ENCODE peak calls at places on chromosomes 6 and 20, in seven cellular contexts. T is AG10803, V is breast epithelium, W is mucosa of descending colon, H is type B pancreatic cell, J is fibroblast of pulmonary artery, K is left ventricle myocardium inferior. S is an unnamed sample.
A peak's percentile ranks its signal among the peaks of the same experiment; 100 is the strongest.

GRCh38 chr6:26054659-26054936 is 32.6 kb upstream of the HFE start:
- DNase-seq in T (no peak), V (no peak), H (no peak), W (no peak), J (no peak), K (no peak), S (no peak)

GRCh38 chr6:133396630-133397335 is 155.6 kb downstream of the EYA4 start:
- DNase-seq in K (no peak), J (no peak), V (no peak), H (no peak), W (no peak), T (no peak), S (no peak)

GRCh38 chr6:150654671-150655070 is 55.0 kb downstream of the PLEKHG1 start:
- DNase-seq in W (no peak), K (no peak), T (no peak), J (no peak), V (no peak), H (no peak), S (no peak)

GRCh38 chr6:123967900-123968299 is 164.2 kb downstream of the NKAIN2 start:
- DNase-seq in H (no peak), W (no peak), J (no peak), T (no peak), K (no peak), V (no peak), S (no peak)

GRCh38 chr20:48019496-48019895 is 234.2 kb upstream of the SULF2 start:
- DNase-seq in H (no peak), K (no peak), W (no peak), V (no peak), J (no peak), T (peak; percentile 52), S (no peak)

GRCh38 chr20:3749689-3750639 is 17.5 kb downstream of the HSPA12B start:
- DNase-seq in H (no peak), V (no peak), W (no peak), K (no peak), J (no peak), T (no peak), S (no peak)

GRCh38 chr6:138844203-138844602 is 48.3 kb downstream of the ECT2L start:
- DNase-seq in K (peak; percentile 70), T (peak; percentile 94), V (no peak), H (no peak), W (peak; percentile 3), J (peak; percentile 91), S (no peak)

GRCh38 chr6:40138273-40138720 is 204.0 kb upstream of the MOCS1 start:
- DNase-seq in W (peak; percentile 80), K (no peak), T (no peak), H (no peak), J (no peak), V (no peak), S (no peak)

GRCh38 chr6:17470953-17471335 is 77.5 kb downstream of the CAP2 start:
- DNase-seq in T (peak; percentile 94), W (no peak), V (no peak), K (no peak), H (no peak), J (peak; percentile 96), S (no peak)

GRCh38 chr6:1082040-1082935 is 229.6 kb upstream of the FOXQ1 start:
- DNase-seq in J (peak; percentile 25), K (no peak), W (no peak), H (no peak), T (peak; percentile 84), V (no peak), S (peak; percentile 67)

GRCh38 chr6:152273638-152274037 is 363.5 kb downstream of the SYNE1 start:
- DNase-seq in K (no peak), H (no peak), V (no peak), J (no peak), W (no peak), T (peak; percentile 44), S (no peak)

GRCh38 chr20:62737271-62737761 is 28.7 kb downstream of the NTSR1 start:
- DNase-seq in K (peak; percentile 8), V (no peak), T (no peak), J (no peak), H (no peak), W (no peak), S (no peak)

GRCh38 chr6:166512567-166512966 is 73.9 kb downstream of the RAMACL start:
- DNase-seq in J (no peak), T (no peak), H (no peak), K (no peak), V (no peak), W (peak; percentile 38), S (no peak)

GRCh38 chr6:166516256-166516655 is 70.2 kb downstream of the RAMACL start:
- DNase-seq in T (no peak), K (no peak), V (no peak), W (no peak), J (peak; percentile 38), H (no peak), S (no peak)

GRCh38 chr6:166515072-166515810 is 71.2 kb downstream of the RAMACL start:
- DNase-seq in K (no peak), T (peak; percentile 79), H (no peak), V (no peak), J (peak; percentile 73), W (no peak), S (peak; percentile 83)

GRCh38 chr6:166511316-166511715 is 75.2 kb downstream of the RAMACL start:
- DNase-seq in H (no peak), K (no peak), J (no peak), V (no peak), T (peak; percentile 23), W (no peak), S (no peak)

DNA sequence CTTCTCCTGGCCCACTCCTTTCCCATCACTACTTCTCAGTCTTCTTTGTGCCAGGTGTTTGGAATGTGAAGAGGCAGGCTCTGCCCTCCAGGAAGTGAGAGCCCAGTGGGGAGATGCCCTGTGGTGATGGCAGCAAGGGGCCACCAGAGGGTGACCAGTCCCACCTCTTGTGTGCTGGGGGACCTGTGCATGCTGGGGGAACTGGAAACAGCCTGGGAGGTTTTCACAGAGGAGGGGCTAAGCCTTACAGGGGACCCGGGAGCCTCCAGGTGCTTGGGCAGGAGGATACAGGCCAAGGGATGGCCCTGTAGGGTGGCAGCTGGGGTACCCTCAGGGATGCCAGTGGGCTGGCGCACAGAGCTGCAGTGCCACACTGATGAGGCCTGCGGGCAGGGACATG is 72.3 kb downstream of the RAMACL start:
- DNase-seq in W (no peak), V (no peak), J (no peak), T (no peak), K (no peak), H (no peak), S (no peak)
- TF ChIP-seq CTCF in W (no peak), V (no peak), J (peak; percentile 12), T (peak; percentile 17), K (peak; percentile 31), H (no peak), S (no peak)

GRCh38 chr6:33082702-33083101 is 6.9 kb downstream of the HLA-DPB1 start:
- DNase-seq in H (no peak), T (peak; percentile 10), W (no peak), V (no peak), J (no peak), K (peak; percentile 49), S (no peak)
- TF ChIP-seq CTCF in H (peak; percentile 69), T (peak; percentile 29), W (no peak), V (peak; percentile 59), J (no peak), K (peak; percentile 57), S (no peak)

DNA sequence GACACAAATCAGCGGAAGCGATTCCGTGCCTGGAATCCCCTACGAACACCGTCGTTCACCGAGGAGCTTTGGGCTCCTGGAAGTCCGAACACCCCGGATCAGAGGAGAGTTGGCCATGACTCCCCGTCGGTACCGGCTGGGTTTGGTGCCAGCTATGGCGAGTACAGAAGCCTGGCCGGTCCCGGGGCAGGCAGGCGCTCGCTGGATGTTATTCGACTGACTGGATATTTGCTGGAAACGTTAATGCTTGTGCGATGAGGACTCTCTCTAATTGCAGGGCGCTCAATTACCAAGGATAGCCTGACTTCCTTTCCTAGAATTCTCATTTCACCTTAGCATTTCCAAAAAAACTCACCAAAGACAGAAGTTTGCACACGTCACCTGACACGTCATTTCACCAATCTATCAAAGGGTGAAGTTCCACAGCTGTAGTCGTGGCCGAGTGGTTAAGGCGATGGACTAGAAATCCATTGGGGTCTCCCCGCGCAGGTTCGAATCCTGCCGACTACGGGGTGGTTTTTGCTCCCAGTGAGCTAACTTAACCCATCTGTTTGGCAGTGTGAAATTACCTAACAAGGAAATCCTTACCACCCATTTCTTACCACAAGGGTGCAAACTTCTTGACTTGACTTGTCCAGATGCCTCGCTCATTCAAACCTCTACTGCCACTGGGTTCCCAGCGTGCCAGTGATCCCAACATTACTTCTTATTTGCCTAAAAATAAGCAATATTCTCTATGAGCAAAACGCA is 22.7 kb upstream of the ZNF184 start:
- DNase-seq in T (peak; percentile 86), H (no peak), K (peak; percentile 43), W (peak; percentile 26), V (no peak), J (peak; percentile 83), S (peak; percentile 97)
- TF ChIP-seq CTCF in T (peak; percentile 35), H (peak; percentile 34), K (no peak), W (no peak), V (no peak), J (no peak), S (peak; percentile 71)

DNA sequence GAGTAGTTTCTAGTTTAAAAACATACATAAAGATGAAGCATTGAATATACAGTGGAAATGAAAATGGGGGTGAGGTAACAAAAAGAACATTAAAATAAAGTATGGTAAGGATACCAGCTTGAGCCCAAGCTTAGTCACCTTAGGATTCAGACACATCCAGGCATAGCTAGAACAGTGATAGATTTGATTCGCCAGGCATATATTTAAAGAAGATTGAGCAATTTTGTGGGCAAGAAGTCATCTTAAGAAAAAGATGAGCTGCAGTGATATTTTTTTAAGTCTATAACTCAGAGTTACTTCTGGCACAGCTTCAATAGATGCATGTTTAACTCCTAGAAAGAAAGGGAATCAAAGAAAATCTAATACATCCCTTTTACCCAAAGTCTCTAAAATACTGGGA is 97.9 kb downstream of the BMP5 start:
- DNase-seq in K (no peak), W (no peak), J (no peak), V (no peak), T (no peak), H (no peak), S (no peak)
- TF ChIP-seq CTCF in K (no peak), W (no peak), J (no peak), V (no peak), T (no peak), H (no peak), S (no peak)

GRCh38 chr20:23050847-23051627 is 1.6 kb upstream of the THBD start:
- DNase-seq in J (peak; percentile 94), T (peak; percentile 72), V (no peak), K (peak; percentile 87), W (peak; percentile 76), H (peak; percentile 88), S (peak; percentile 35)
- TF ChIP-seq CTCF in J (peak; percentile 82), T (peak; percentile 76), V (peak; percentile 56), K (peak; percentile 79), W (peak; percentile 11), H (peak; percentile 86), S (peak; percentile 81)

DNA sequence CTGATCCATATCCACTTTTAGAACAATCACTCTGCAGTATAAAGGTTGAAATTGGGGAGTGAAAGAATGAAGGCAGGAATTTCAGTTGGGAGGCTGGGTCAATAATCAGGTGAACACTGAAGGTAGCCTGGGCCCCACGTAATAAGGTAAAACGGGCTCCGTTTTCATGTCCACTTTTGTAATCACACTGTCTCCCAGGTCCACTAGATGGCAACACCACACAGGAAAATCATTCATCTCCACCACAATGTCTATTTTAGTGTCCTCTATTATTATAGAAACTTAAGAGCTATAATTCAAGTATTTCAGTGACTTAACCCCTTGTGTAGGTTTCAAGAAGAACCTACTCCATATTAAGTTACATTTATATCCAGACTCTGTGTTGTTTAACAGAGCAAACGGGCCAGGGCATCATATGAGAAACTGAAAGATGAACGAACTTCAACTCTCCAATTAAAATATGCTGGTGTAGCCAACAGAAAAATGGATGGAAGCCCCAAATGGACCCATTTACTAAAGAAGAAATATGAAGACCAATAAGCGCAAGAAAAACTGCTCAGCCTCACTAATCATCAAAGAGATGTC is 45.9 kb upstream of the MC3R start:
- DNase-seq in W (peak; percentile 38), K (no peak), T (no peak), V (no peak), J (peak; percentile 10), H (no peak), S (peak; percentile 4)
- TF ChIP-seq CTCF in W (peak; percentile 10), K (peak; percentile 48), T (peak; percentile 44), V (peak; percentile 21), J (peak; percentile 32), H (peak; percentile 37), S (peak; percentile 73)